ENCODE peak calls at places on chromosomes 16 and 17, in ten cellular contexts. K is adipocyte; Y is GDM1; B is HTR-8/SVneo; Z is nephron progenitor cell; O is activated T-helper 9 cell treated with anti-CD3 and anti-CD28 coated beads, Interleukin-2, amount 50 U/mL, for 16 hours; R is ACHN; J is activated CD4-positive, CD25-positive, alpha-beta regulatory T cell; P is hypothalamus; C is T-helper 2 cell. G is an unnamed sample.

GRCh38 chr17:80639658-80640057 is 95.0 kb downstream of the RPTOR start:
- DNase-seq in K (no peak), Y (no peak), B (no peak), Z (no peak), O (no peak), R (no peak), J (no peak), P (no peak), C (no peak), G (no peak)

GRCh38 chr17:6067060-6067459 is 3.1 kb upstream of the WSCD1 start:
- DNase-seq in K (no peak), Y (no peak), B (no peak), Z (no peak), O (no peak), R (no peak), J (no peak), P (no peak), C (no peak), G (no peak)

GRCh38 chr17:71970312-71970711 is 150.5 kb upstream of the SOX9 start:
- DNase-seq in K (no peak), Y (no peak), B (peak; percentile 18), Z (no peak), O (no peak), R (no peak), J (no peak), P (no peak), C (no peak), G (no peak)

GRCh38 chr17:43879723-43880419 is 27.5 kb downstream of the MPP2 start:
- DNase-seq in K (no peak), Y (no peak), B (no peak), Z (no peak), O (no peak), R (no peak), J (no peak), P (no peak), C (no peak), G (no peak)

GRCh38 chr16:69818811-69819587 is 56.9 kb downstream of the WWP2 start:
- DNase-seq in K (no peak), Y (no peak), B (no peak), Z (no peak), O (no peak), R (no peak), J (no peak), P (no peak), C (no peak), G (no peak)

GRCh38 chr17:43784628-43785101 is 4.4 kb downstream of the CFAP97D1 start:
- DNase-seq in K (peak; percentile 35), Y (no peak), B (no peak), Z (no peak), O (no peak), R (no peak), J (no peak), P (no peak), C (no peak), G (no peak)

GRCh38 chr16:30958164-30959083 is 870 bp downstream of the SETD1A start:
- DNase-seq in K (peak; percentile 81), Y (no peak), B (peak; percentile 62), Z (no peak), O (no peak), R (peak; percentile 88), J (no peak), P (no peak), C (no peak), G (peak; percentile 58)

GRCh38 chr17:60392845-60393702 is 1.1 kb upstream of the USP32 start:
- DNase-seq in K (peak; percentile 71), Y (peak; percentile 17), B (peak; percentile 69), Z (no peak), O (peak; percentile 20), R (peak; percentile 64), J (no peak), P (no peak), C (peak; percentile 55), G (no peak)

GRCh38 chr17:73030501-73030911 is 62.0 kb downstream of the SLC39A11 start:
- DNase-seq in K (peak; percentile 30), Y (no peak), B (no peak), Z (no peak), O (no peak), R (no peak), J (no peak), P (no peak), C (no peak), G (no peak)

GRCh38 chr16:68091604-68092261 is 6.6 kb downstream of the NFATC3 start:
- DNase-seq in K (peak; percentile 78), Y (no peak), B (peak; percentile 38), Z (no peak), O (no peak), R (peak; percentile 45), J (no peak), P (no peak), C (no peak), G (no peak)

GRCh38 chr16:73024571-73025105 is 23.3 kb downstream of the ZFHX3 start:
- DNase-seq in K (no peak), Y (no peak), B (no peak), Z (no peak), O (no peak), R (no peak), J (no peak), P (no peak), C (no peak), G (no peak)

GRCh38 chr17:33292981-33293867 is at the start of gene ASIC2:
- DNase-seq in K (no peak), Y (no peak), B (no peak), Z (peak; percentile 69), O (no peak), R (peak; percentile 76), J (no peak), P (no peak), C (peak; percentile 8), G (no peak)

GRCh38 chr16:8677481-8677880 is 3.1 kb downstream of the ABAT start:
- DNase-seq in K (peak; percentile 39), Y (no peak), B (no peak), Z (no peak), O (no peak), R (no peak), J (no peak), P (no peak), C (no peak), G (no peak)

GRCh38 chr16:50428116-50428515 is 59.3 kb upstream of the BRD7 start:
- DNase-seq in K (no peak), Y (no peak), B (no peak), Z (no peak), O (no peak), R (no peak), J (no peak), P (no peak), C (no peak), G (no peak)

GRCh38 chr17:63454915-63455314 is 8.8 kb upstream of the CYB561 start:
- DNase-seq in K (no peak), Y (no peak), B (no peak), Z (no peak), O (no peak), R (no peak), J (no peak), P (no peak), C (no peak), G (no peak)

GRCh38 chr16:11699234-11699894 is 31.1 kb downstream of the SNN start:
- DNase-seq in K (no peak), Y (no peak), B (no peak), Z (no peak), O (no peak), R (no peak), J (no peak), P (no peak), C (no peak), G (no peak)

GRCh38 chr16:72172105-72173034 is at the start of gene PMFBP1:
- DNase-seq in K (peak; percentile 16), Y (no peak), B (no peak), Z (no peak), O (no peak), R (peak; percentile 30), J (no peak), P (no peak), C (peak; percentile 52), G (no peak)

GRCh38 chr17:78504156-78504925 is 72.9 kb downstream of the DNAH17 start:
- DNase-seq in K (no peak), Y (no peak), B (no peak), Z (no peak), O (no peak), R (no peak), J (no peak), P (no peak), C (no peak), G (no peak)

GRCh38 chr16:1972490-1972877 is 631 bp downstream of the TBL3 start:
- DNase-seq in K (peak; percentile 52), Y (no peak), B (no peak), Z (peak; percentile 55), O (no peak), R (peak; percentile 55), J (no peak), P (no peak), C (no peak), G (no peak)

GRCh38 chr16:84567446-84567962 is 50.4 kb downstream of the COTL1 start:
- DNase-seq in K (no peak), Y (no peak), B (no peak), Z (no peak), O (no peak), R (no peak), J (no peak), P (no peak), C (peak; percentile 41), G (no peak)

GRCh38 chr16:61814716-61815347 is 221.4 kb downstream of the CDH8 start:
- DNase-seq in K (no peak), Y (no peak), B (no peak), Z (no peak), O (no peak), R (no peak), J (no peak), P (no peak), C (no peak), G (no peak)

GRCh38 chr16:25110392-25110947 is 1.1 kb upstream of the LCMT1 start:
- DNase-seq in K (peak; percentile 37), Y (no peak), B (no peak), Z (no peak), O (no peak), R (peak; percentile 19), J (no peak), P (no peak), C (peak; percentile 55), G (no peak)

GRCh38 chr16:1163567-1164055 is 10.7 kb downstream of the CACNA1H start:
- DNase-seq in K (no peak), Y (no peak), B (peak; percentile 69), Z (no peak), O (no peak), R (peak; percentile 69), J (no peak), P (no peak), C (no peak), G (no peak)

GRCh38 chr16:4330277-4330882 is 14.5 kb downstream of the GLIS2 start:
- DNase-seq in K (peak; percentile 87), Y (no peak), B (peak; percentile 83), Z (peak; percentile 83), O (peak; percentile 61), R (peak; percentile 73), J (peak; percentile 53), P (peak; percentile 25), C (peak; percentile 46), G (peak; percentile 84)

GRCh38 chr16:72066747-72067146 is 3.7 kb downstream of the HPR start:
- DNase-seq in K (peak; percentile 61), Y (no peak), B (peak; percentile 23), Z (no peak), O (no peak), R (peak; percentile 56), J (no peak), P (no peak), C (peak; percentile 35), G (peak; percentile 16)

GRCh38 chr16:57875347-57875746 is 73.1 kb upstream of the KIFC3 start:
- DNase-seq in K (no peak), Y (no peak), B (no peak), Z (no peak), O (no peak), R (no peak), J (no peak), P (no peak), C (no peak), G (no peak)

GRCh38 chr17:47955497-47956461 is 1.9 kb downstream of the PRR15L start:
- DNase-seq in K (no peak), Y (no peak), B (no peak), Z (no peak), O (no peak), R (no peak), J (no peak), P (no peak), C (no peak), G (no peak)

GRCh38 chr16:56193951-56194726 is 2.9 kb downstream of the GNAO1 start:
- DNase-seq in K (peak; percentile 90), Y (no peak), B (peak; percentile 18), Z (peak; percentile 97), O (peak; percentile 69), R (peak; percentile 59), J (no peak), P (peak; percentile 75), C (peak; percentile 73), G (peak; percentile 89)